ENCODE peak calls at places on chromosomes 7 and 10, in eight cellular contexts. One of them, this sample, is unnamed.

GRCh38 chr7:53350241-53350640 is 314.8 kb downstream of the POM121L12 start:
- DNase-seq in cardiac muscle cell: peak; percentile 67
- DNase-seq in GM23248: no peak
- DNase-seq in H9: peak; percentile 79
- DNase-seq in naive thymus-derived CD4-positive, alpha-beta T cell: no peak
- DNase-seq in trophoblast cell: peak; percentile 66
- DNase-seq in SK-N-SH: peak; percentile 38
- DNase-seq in brain microvascular endothelial cell: no peak
- DNase-seq in this sample: peak; percentile 79

GRCh38 chr7:128427289-128427891 is 17.6 kb upstream of the IMPDH1 start:
- DNase-seq in cardiac muscle cell: peak; percentile 65
- DNase-seq in GM23248: peak; percentile 72
- DNase-seq in H9: no peak
- DNase-seq in naive thymus-derived CD4-positive, alpha-beta T cell: peak; percentile 36
- DNase-seq in trophoblast cell: peak; percentile 93
- DNase-seq in SK-N-SH: peak; percentile 65
- DNase-seq in brain microvascular endothelial cell: peak; percentile 42
- DNase-seq in this sample: peak; percentile 88

GRCh38 chr10:93576888-93577287 is 10.4 kb downstream of the FFAR4 start:
- DNase-seq in cardiac muscle cell: no peak
- DNase-seq in GM23248: no peak
- DNase-seq in H9: no peak
- DNase-seq in naive thymus-derived CD4-positive, alpha-beta T cell: no peak
- DNase-seq in trophoblast cell: no peak
- DNase-seq in SK-N-SH: no peak
- DNase-seq in brain microvascular endothelial cell: no peak
- DNase-seq in this sample: no peak

GRCh38 chr10:42977032-42977416 is 99.8 kb upstream of the RET start:
- DNase-seq in cardiac muscle cell: no peak
- DNase-seq in GM23248: no peak
- DNase-seq in H9: no peak
- DNase-seq in naive thymus-derived CD4-positive, alpha-beta T cell: no peak
- DNase-seq in trophoblast cell: no peak
- DNase-seq in SK-N-SH: no peak
- DNase-seq in brain microvascular endothelial cell: no peak
- DNase-seq in this sample: no peak

GRCh38 chr7:28418311-28418710 is 6.0 kb downstream of the CREB5 start:
- DNase-seq in cardiac muscle cell: no peak
- DNase-seq in GM23248: peak; percentile 36
- DNase-seq in H9: no peak
- DNase-seq in naive thymus-derived CD4-positive, alpha-beta T cell: no peak
- DNase-seq in trophoblast cell: no peak
- DNase-seq in SK-N-SH: no peak
- DNase-seq in brain microvascular endothelial cell: no peak
- DNase-seq in this sample: no peak

GRCh38 chr10:89281606-89282395 is 20.0 kb upstream of the IFIT2 start:
- DNase-seq in cardiac muscle cell: no peak
- DNase-seq in GM23248: no peak
- DNase-seq in H9: no peak
- DNase-seq in naive thymus-derived CD4-positive, alpha-beta T cell: no peak
- DNase-seq in trophoblast cell: no peak
- DNase-seq in SK-N-SH: no peak
- DNase-seq in brain microvascular endothelial cell: no peak
- DNase-seq in this sample: no peak

GRCh38 chr10:43461950-43462349 is 25.0 kb downstream of the ZNF487 start:
- DNase-seq in cardiac muscle cell: peak; percentile 81
- DNase-seq in GM23248: peak; percentile 87
- DNase-seq in H9: no peak
- DNase-seq in naive thymus-derived CD4-positive, alpha-beta T cell: peak; percentile 69
- DNase-seq in trophoblast cell: peak; percentile 93
- DNase-seq in SK-N-SH: peak; percentile 71
- DNase-seq in brain microvascular endothelial cell: peak; percentile 58
- DNase-seq in this sample: peak; percentile 94

GRCh38 chr10:89867964-89868363 is 166.6 kb downstream of the KIF20B start:
- DNase-seq in cardiac muscle cell: no peak
- DNase-seq in GM23248: no peak
- DNase-seq in H9: no peak
- DNase-seq in naive thymus-derived CD4-positive, alpha-beta T cell: no peak
- DNase-seq in trophoblast cell: no peak
- DNase-seq in SK-N-SH: no peak
- DNase-seq in brain microvascular endothelial cell: no peak
- DNase-seq in this sample: no peak

GRCh38 chr7:143448429-143448828 is 5.2 kb downstream of the TAS2R60 start:
- DNase-seq in cardiac muscle cell: no peak
- DNase-seq in GM23248: no peak
- DNase-seq in H9: no peak
- DNase-seq in naive thymus-derived CD4-positive, alpha-beta T cell: no peak
- DNase-seq in trophoblast cell: no peak
- DNase-seq in SK-N-SH: no peak
- DNase-seq in brain microvascular endothelial cell: no peak
- DNase-seq in this sample: no peak

GRCh38 chr10:63204667-63205391 is 71.7 kb downstream of the NRBF2 start:
- DNase-seq in cardiac muscle cell: no peak
- DNase-seq in GM23248: no peak
- DNase-seq in H9: no peak
- DNase-seq in naive thymus-derived CD4-positive, alpha-beta T cell: no peak
- DNase-seq in trophoblast cell: no peak
- DNase-seq in SK-N-SH: no peak
- DNase-seq in brain microvascular endothelial cell: no peak
- DNase-seq in this sample: no peak

GRCh38 chr7:1897076-1897860 is 227.2 kb downstream of the ELFN1 start:
- DNase-seq in cardiac muscle cell: no peak
- DNase-seq in GM23248: no peak
- DNase-seq in H9: no peak
- DNase-seq in naive thymus-derived CD4-positive, alpha-beta T cell: no peak
- DNase-seq in trophoblast cell: no peak
- DNase-seq in SK-N-SH: no peak
- DNase-seq in brain microvascular endothelial cell: no peak
- DNase-seq in this sample: no peak

GRCh38 chr10:79022565-79023488 is 45.9 kb upstream of the ZMIZ1 start:
- DNase-seq in cardiac muscle cell: peak; percentile 29
- DNase-seq in GM23248: no peak
- DNase-seq in H9: peak; percentile 86
- DNase-seq in naive thymus-derived CD4-positive, alpha-beta T cell: no peak
- DNase-seq in trophoblast cell: peak; percentile 28
- DNase-seq in SK-N-SH: peak; percentile 70
- DNase-seq in brain microvascular endothelial cell: no peak
- DNase-seq in this sample: peak; percentile 82

GRCh38 chr7:95577137-95577536 is 19.2 kb downstream of the PDK4 start:
- DNase-seq in cardiac muscle cell: no peak
- DNase-seq in GM23248: peak; percentile 32
- DNase-seq in H9: peak; percentile 59
- DNase-seq in naive thymus-derived CD4-positive, alpha-beta T cell: no peak
- DNase-seq in trophoblast cell: peak; percentile 98
- DNase-seq in SK-N-SH: no peak
- DNase-seq in brain microvascular endothelial cell: no peak
- DNase-seq in this sample: peak; percentile 51

GRCh38 chr10:124640056-124640455 is 104.1 kb downstream of the FAM53B start:
- DNase-seq in cardiac muscle cell: no peak
- DNase-seq in GM23248: no peak
- DNase-seq in H9: no peak
- DNase-seq in naive thymus-derived CD4-positive, alpha-beta T cell: no peak
- DNase-seq in trophoblast cell: no peak
- DNase-seq in SK-N-SH: no peak
- DNase-seq in brain microvascular endothelial cell: no peak
- DNase-seq in this sample: no peak
- H3K27ac ChIP-seq in cardiac muscle cell: no peak overlapping the region
- H3K27ac ChIP-seq in GM23248: no peak overlapping the region
- H3K27ac ChIP-seq in H9: no peak overlapping the region
- H3K27ac ChIP-seq in naive thymus-derived CD4-positive, alpha-beta T cell: no peak overlapping the region
- H3K27ac ChIP-seq in trophoblast cell: no peak overlapping the region
- H3K27ac ChIP-seq in SK-N-SH: no peak overlapping the region
- H3K27ac ChIP-seq in brain microvascular endothelial cell: no peak overlapping the region
- H3K27ac ChIP-seq in this sample: no peak overlapping the region

GRCh38 chr10:71621783-71622526 is 97.6 kb downstream of the C10orf105 start:
- DNase-seq in cardiac muscle cell: peak; percentile 45
- DNase-seq in GM23248: peak; percentile 71
- DNase-seq in H9: peak; percentile 61
- DNase-seq in naive thymus-derived CD4-positive, alpha-beta T cell: no peak
- DNase-seq in trophoblast cell: peak; percentile 67
- DNase-seq in SK-N-SH: no peak
- DNase-seq in brain microvascular endothelial cell: peak; percentile 29
- DNase-seq in this sample: peak; percentile 57
- H3K27ac ChIP-seq in cardiac muscle cell: no peak overlapping the region
- H3K27ac ChIP-seq in GM23248: no peak overlapping the region
- H3K27ac ChIP-seq in H9: peak overlapping the region; percentile 44
- H3K27ac ChIP-seq in naive thymus-derived CD4-positive, alpha-beta T cell: no peak overlapping the region
- H3K27ac ChIP-seq in trophoblast cell: peak overlapping the region; percentile 79
- H3K27ac ChIP-seq in SK-N-SH: no peak overlapping the region
- H3K27ac ChIP-seq in brain microvascular endothelial cell: no peak overlapping the region
- H3K27ac ChIP-seq in this sample: peak overlapping the region; percentile 78

GRCh38 chr7:130904031-130904757 is 170.2 kb upstream of the KLF14 start:
- DNase-seq in cardiac muscle cell: no peak
- DNase-seq in GM23248: peak; percentile 93
- DNase-seq in H9: no peak
- DNase-seq in naive thymus-derived CD4-positive, alpha-beta T cell: no peak
- DNase-seq in trophoblast cell: peak; percentile 98
- DNase-seq in SK-N-SH: no peak
- DNase-seq in brain microvascular endothelial cell: peak; percentile 88
- DNase-seq in this sample: no peak
- H3K27ac ChIP-seq in cardiac muscle cell: no peak overlapping the region
- H3K27ac ChIP-seq in GM23248: peak overlapping the region; percentile 98
- H3K27ac ChIP-seq in H9: no peak overlapping the region
- H3K27ac ChIP-seq in naive thymus-derived CD4-positive, alpha-beta T cell: no peak overlapping the region
- H3K27ac ChIP-seq in trophoblast cell: peak overlapping the region; percentile 63
- H3K27ac ChIP-seq in SK-N-SH: peak overlapping the region; percentile 81
- H3K27ac ChIP-seq in brain microvascular endothelial cell: peak overlapping the region; percentile 94
- H3K27ac ChIP-seq in this sample: no peak overlapping the region

GRCh38 chr10:71712572-71713134 is 6.9 kb downstream of the C10orf105 start:
- DNase-seq in cardiac muscle cell: no peak
- DNase-seq in GM23248: no peak
- DNase-seq in H9: no peak
- DNase-seq in naive thymus-derived CD4-positive, alpha-beta T cell: no peak
- DNase-seq in trophoblast cell: no peak
- DNase-seq in SK-N-SH: no peak
- DNase-seq in brain microvascular endothelial cell: no peak
- DNase-seq in this sample: no peak
- H3K27ac ChIP-seq in cardiac muscle cell: no peak overlapping the region
- H3K27ac ChIP-seq in GM23248: peak overlapping the region; percentile 94
- H3K27ac ChIP-seq in H9: no peak overlapping the region
- H3K27ac ChIP-seq in naive thymus-derived CD4-positive, alpha-beta T cell: peak overlapping the region; percentile 91
- H3K27ac ChIP-seq in trophoblast cell: no peak overlapping the region
- H3K27ac ChIP-seq in SK-N-SH: no peak overlapping the region
- H3K27ac ChIP-seq in brain microvascular endothelial cell: no peak overlapping the region
- H3K27ac ChIP-seq in this sample: no peak overlapping the region

GRCh38 chr7:102424129-102424551 is 9.2 kb upstream of the ORAI2 start:
- DNase-seq in cardiac muscle cell: no peak
- DNase-seq in GM23248: no peak
- DNase-seq in H9: peak; percentile 47
- DNase-seq in naive thymus-derived CD4-positive, alpha-beta T cell: no peak
- DNase-seq in trophoblast cell: no peak
- DNase-seq in SK-N-SH: no peak
- DNase-seq in brain microvascular endothelial cell: no peak
- DNase-seq in this sample: peak; percentile 48
- H3K27ac ChIP-seq in cardiac muscle cell: no peak overlapping the region
- H3K27ac ChIP-seq in GM23248: no peak overlapping the region
- H3K27ac ChIP-seq in H9: no peak overlapping the region
- H3K27ac ChIP-seq in naive thymus-derived CD4-positive, alpha-beta T cell: peak overlapping the region; percentile 96
- H3K27ac ChIP-seq in trophoblast cell: no peak overlapping the region
- H3K27ac ChIP-seq in SK-N-SH: no peak overlapping the region
- H3K27ac ChIP-seq in brain microvascular endothelial cell: no peak overlapping the region
- H3K27ac ChIP-seq in this sample: no peak overlapping the region

GRCh38 chr7:92740134-92740533 is 96.2 kb downstream of the CDK6 start:
- DNase-seq in cardiac muscle cell: no peak
- DNase-seq in GM23248: no peak
- DNase-seq in H9: no peak
- DNase-seq in naive thymus-derived CD4-positive, alpha-beta T cell: no peak
- DNase-seq in trophoblast cell: peak; percentile 7
- DNase-seq in SK-N-SH: no peak
- DNase-seq in brain microvascular endothelial cell: no peak
- DNase-seq in this sample: no peak
- H3K27ac ChIP-seq in cardiac muscle cell: no peak overlapping the region
- H3K27ac ChIP-seq in GM23248: peak overlapping the region; percentile 68
- H3K27ac ChIP-seq in H9: no peak overlapping the region
- H3K27ac ChIP-seq in naive thymus-derived CD4-positive, alpha-beta T cell: no peak overlapping the region
- H3K27ac ChIP-seq in trophoblast cell: peak overlapping the region; percentile 85
- H3K27ac ChIP-seq in SK-N-SH: peak overlapping the region; percentile 61
- H3K27ac ChIP-seq in brain microvascular endothelial cell: peak overlapping the region; percentile 61
- H3K27ac ChIP-seq in this sample: no peak overlapping the region

DNA sequence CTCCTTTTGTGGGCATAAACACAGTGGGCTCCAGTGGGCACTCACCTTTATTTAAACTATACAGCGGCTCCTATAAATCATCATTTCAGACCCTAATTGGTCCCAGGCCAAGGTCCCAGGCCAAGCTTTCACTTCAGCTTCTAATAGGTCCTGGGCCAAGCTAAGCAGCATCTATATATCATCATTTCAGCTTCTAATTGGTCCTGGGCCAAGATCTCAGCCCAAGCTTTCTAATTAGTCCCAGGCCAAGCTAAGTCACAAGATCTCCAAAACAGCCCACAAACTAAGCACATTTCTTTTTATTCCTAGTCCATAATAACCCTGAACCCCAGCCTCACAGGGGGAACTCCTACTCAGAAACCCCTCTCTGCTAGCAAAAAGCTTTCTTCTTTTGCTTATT is 47.1 kb downstream of the ZNF680 start:
- DNase-seq in cardiac muscle cell: no peak
- DNase-seq in GM23248: no peak
- DNase-seq in H9: no peak
- DNase-seq in naive thymus-derived CD4-positive, alpha-beta T cell: no peak
- DNase-seq in trophoblast cell: no peak
- DNase-seq in SK-N-SH: no peak
- DNase-seq in brain microvascular endothelial cell: no peak
- DNase-seq in this sample: no peak
- H3K27ac ChIP-seq in cardiac muscle cell: no peak overlapping the region
- H3K27ac ChIP-seq in GM23248: no peak overlapping the region
- H3K27ac ChIP-seq in H9: no peak overlapping the region
- H3K27ac ChIP-seq in naive thymus-derived CD4-positive, alpha-beta T cell: no peak overlapping the region
- H3K27ac ChIP-seq in trophoblast cell: no peak overlapping the region
- H3K27ac ChIP-seq in SK-N-SH: no peak overlapping the region
- H3K27ac ChIP-seq in brain microvascular endothelial cell: no peak overlapping the region
- H3K27ac ChIP-seq in this sample: no peak overlapping the region

GRCh38 chr7:101957733-101958525 is 140.5 kb downstream of the CUX1 start:
- DNase-seq in cardiac muscle cell: no peak
- DNase-seq in GM23248: no peak
- DNase-seq in H9: no peak
- DNase-seq in naive thymus-derived CD4-positive, alpha-beta T cell: no peak
- DNase-seq in trophoblast cell: no peak
- DNase-seq in SK-N-SH: no peak
- DNase-seq in brain microvascular endothelial cell: no peak
- DNase-seq in this sample: no peak
- H3K27ac ChIP-seq in cardiac muscle cell: peak overlapping the region; percentile 22
- H3K27ac ChIP-seq in GM23248: no peak overlapping the region
- H3K27ac ChIP-seq in H9: no peak overlapping the region
- H3K27ac ChIP-seq in naive thymus-derived CD4-positive, alpha-beta T cell: no peak overlapping the region
- H3K27ac ChIP-seq in trophoblast cell: no peak overlapping the region
- H3K27ac ChIP-seq in SK-N-SH: peak overlapping the region; percentile 23
- H3K27ac ChIP-seq in brain microvascular endothelial cell: no peak overlapping the region
- H3K27ac ChIP-seq in this sample: peak overlapping the region; percentile 69

GRCh38 chr10:32980242-32980557 is 22.2 kb upstream of the ITGB1 start:
- DNase-seq in cardiac muscle cell: no peak
- DNase-seq in GM23248: no peak
- DNase-seq in H9: no peak
- DNase-seq in naive thymus-derived CD4-positive, alpha-beta T cell: no peak
- DNase-seq in trophoblast cell: no peak
- DNase-seq in SK-N-SH: no peak
- DNase-seq in brain microvascular endothelial cell: no peak
- DNase-seq in this sample: no peak
- H3K27ac ChIP-seq in cardiac muscle cell: peak overlapping the region; percentile 86
- H3K27ac ChIP-seq in GM23248: peak overlapping the region; percentile 100
- H3K27ac ChIP-seq in H9: no peak overlapping the region
- H3K27ac ChIP-seq in naive thymus-derived CD4-positive, alpha-beta T cell: peak overlapping the region; percentile 56
- H3K27ac ChIP-seq in trophoblast cell: no peak overlapping the region
- H3K27ac ChIP-seq in SK-N-SH: peak overlapping the region; percentile 97
- H3K27ac ChIP-seq in brain microvascular endothelial cell: peak overlapping the region; percentile 98
- H3K27ac ChIP-seq in this sample: peak overlapping the region; percentile 56

GRCh38 chr7:107946881-107947280 is 55.9 kb downstream of the DLD start:
- DNase-seq in cardiac muscle cell: no peak
- DNase-seq in GM23248: peak; percentile 56
- DNase-seq in H9: no peak
- DNase-seq in naive thymus-derived CD4-positive, alpha-beta T cell: no peak
- DNase-seq in trophoblast cell: peak; percentile 36
- DNase-seq in SK-N-SH: no peak
- DNase-seq in brain microvascular endothelial cell: no peak
- DNase-seq in this sample: no peak
- H3K27ac ChIP-seq in cardiac muscle cell: no peak overlapping the region
- H3K27ac ChIP-seq in GM23248: peak overlapping the region; percentile 62
- H3K27ac ChIP-seq in H9: no peak overlapping the region
- H3K27ac ChIP-seq in naive thymus-derived CD4-positive, alpha-beta T cell: no peak overlapping the region
- H3K27ac ChIP-seq in trophoblast cell: peak overlapping the region; percentile 78
- H3K27ac ChIP-seq in SK-N-SH: peak overlapping the region; percentile 51
- H3K27ac ChIP-seq in brain microvascular endothelial cell: peak overlapping the region; percentile 20
- H3K27ac ChIP-seq in this sample: no peak overlapping the region